ENCODE peak calls at places on chromosomes 12 and 14, in nine cellular contexts. One of them, this sample, is unnamed.
A peak's percentile ranks its signal among the peaks of the same experiment; 100 is the strongest.

GRCh38 chr12:52946797-52947547 is 1.9 kb upstream of the KRT18 start:
- DNase-seq in lower leg skin: no peak
- DNase-seq in IMR-90: no peak
- DNase-seq in HuH-7: no peak
- DNase-seq in stimulated activated CD4-positive, alpha-beta T cell treated with anti-CD3 and anti-CD28 coated beads, TNF-alpha, amount 100 ng/mL, for 1 hour: no peak
- DNase-seq in Peyer's patch: no peak
- DNase-seq in fibroblast of pulmonary artery: no peak
- DNase-seq in fibroblast of the aortic adventitia: peak; percentile 57
- DNase-seq in hippocampal formation: no peak
- DNase-seq in this sample: no peak

GRCh38 chr12:124842800-124843510 is 20.7 kb downstream of the SCARB1 start:
- DNase-seq in lower leg skin: no peak
- DNase-seq in IMR-90: no peak
- DNase-seq in HuH-7: no peak
- DNase-seq in stimulated activated CD4-positive, alpha-beta T cell treated with anti-CD3 and anti-CD28 coated beads, TNF-alpha, amount 100 ng/mL, for 1 hour: no peak
- DNase-seq in Peyer's patch: no peak
- DNase-seq in fibroblast of pulmonary artery: no peak
- DNase-seq in fibroblast of the aortic adventitia: no peak
- DNase-seq in hippocampal formation: no peak
- DNase-seq in this sample: no peak

GRCh38 chr12:52913424-52913821 is 8.5 kb upstream of the KRT8 start:
- DNase-seq in lower leg skin: no peak
- DNase-seq in IMR-90: no peak
- DNase-seq in HuH-7: no peak
- DNase-seq in stimulated activated CD4-positive, alpha-beta T cell treated with anti-CD3 and anti-CD28 coated beads, TNF-alpha, amount 100 ng/mL, for 1 hour: no peak
- DNase-seq in Peyer's patch: peak; percentile 83
- DNase-seq in fibroblast of pulmonary artery: no peak
- DNase-seq in fibroblast of the aortic adventitia: no peak
- DNase-seq in hippocampal formation: no peak
- DNase-seq in this sample: no peak

GRCh38 chr12:8636581-8636980 is 23.9 kb upstream of the AICDA start:
- DNase-seq in lower leg skin: no peak
- DNase-seq in IMR-90: no peak
- DNase-seq in HuH-7: no peak
- DNase-seq in stimulated activated CD4-positive, alpha-beta T cell treated with anti-CD3 and anti-CD28 coated beads, TNF-alpha, amount 100 ng/mL, for 1 hour: no peak
- DNase-seq in Peyer's patch: no peak
- DNase-seq in fibroblast of pulmonary artery: no peak
- DNase-seq in fibroblast of the aortic adventitia: no peak
- DNase-seq in hippocampal formation: no peak
- DNase-seq in this sample: no peak

GRCh38 chr12:13036881-13037280 is 7.3 kb upstream of the FAM234B start:
- DNase-seq in lower leg skin: no peak
- DNase-seq in IMR-90: peak; percentile 51
- DNase-seq in HuH-7: no peak
- DNase-seq in stimulated activated CD4-positive, alpha-beta T cell treated with anti-CD3 and anti-CD28 coated beads, TNF-alpha, amount 100 ng/mL, for 1 hour: no peak
- DNase-seq in Peyer's patch: no peak
- DNase-seq in fibroblast of pulmonary artery: no peak
- DNase-seq in fibroblast of the aortic adventitia: no peak
- DNase-seq in hippocampal formation: no peak
- DNase-seq in this sample: no peak

GRCh38 chr14:65412881-65413738 is 580 bp downstream of the FUT8 start:
- DNase-seq in lower leg skin: peak; percentile 94
- DNase-seq in IMR-90: peak; percentile 73
- DNase-seq in HuH-7: no peak
- DNase-seq in stimulated activated CD4-positive, alpha-beta T cell treated with anti-CD3 and anti-CD28 coated beads, TNF-alpha, amount 100 ng/mL, for 1 hour: peak; percentile 4
- DNase-seq in Peyer's patch: peak; percentile 86
- DNase-seq in fibroblast of pulmonary artery: peak; percentile 74
- DNase-seq in fibroblast of the aortic adventitia: peak; percentile 64
- DNase-seq in hippocampal formation: peak; percentile 18
- DNase-seq in this sample: peak; percentile 61

GRCh38 chr14:88296343-88296742 is 26.7 kb downstream of the KCNK10 start:
- DNase-seq in lower leg skin: no peak
- DNase-seq in IMR-90: no peak
- DNase-seq in HuH-7: no peak
- DNase-seq in stimulated activated CD4-positive, alpha-beta T cell treated with anti-CD3 and anti-CD28 coated beads, TNF-alpha, amount 100 ng/mL, for 1 hour: no peak
- DNase-seq in Peyer's patch: no peak
- DNase-seq in fibroblast of pulmonary artery: no peak
- DNase-seq in fibroblast of the aortic adventitia: no peak
- DNase-seq in hippocampal formation: no peak
- DNase-seq in this sample: no peak

GRCh38 chr14:32933943-32934890 is 4.5 kb upstream of the NPAS3 start:
- DNase-seq in lower leg skin: no peak
- DNase-seq in IMR-90: no peak
- DNase-seq in HuH-7: no peak
- DNase-seq in stimulated activated CD4-positive, alpha-beta T cell treated with anti-CD3 and anti-CD28 coated beads, TNF-alpha, amount 100 ng/mL, for 1 hour: no peak
- DNase-seq in Peyer's patch: no peak
- DNase-seq in fibroblast of pulmonary artery: peak; percentile 23
- DNase-seq in fibroblast of the aortic adventitia: peak; percentile 15
- DNase-seq in hippocampal formation: peak; percentile 83
- DNase-seq in this sample: no peak

GRCh38 chr12:66405395-66405794 is 103.1 kb downstream of the HELB start:
- DNase-seq in lower leg skin: no peak
- DNase-seq in IMR-90: peak; percentile 67
- DNase-seq in HuH-7: no peak
- DNase-seq in stimulated activated CD4-positive, alpha-beta T cell treated with anti-CD3 and anti-CD28 coated beads, TNF-alpha, amount 100 ng/mL, for 1 hour: no peak
- DNase-seq in Peyer's patch: no peak
- DNase-seq in fibroblast of pulmonary artery: peak; percentile 63
- DNase-seq in fibroblast of the aortic adventitia: peak; percentile 65
- DNase-seq in hippocampal formation: no peak
- DNase-seq in this sample: no peak

GRCh38 chr12:115466076-115466475 is 782.1 kb upstream of the TBX3 start:
- DNase-seq in lower leg skin: no peak
- DNase-seq in IMR-90: no peak
- DNase-seq in HuH-7: no peak
- DNase-seq in stimulated activated CD4-positive, alpha-beta T cell treated with anti-CD3 and anti-CD28 coated beads, TNF-alpha, amount 100 ng/mL, for 1 hour: no peak
- DNase-seq in Peyer's patch: no peak
- DNase-seq in fibroblast of pulmonary artery: peak; percentile 6
- DNase-seq in fibroblast of the aortic adventitia: peak; percentile 26
- DNase-seq in hippocampal formation: no peak
- DNase-seq in this sample: no peak

GRCh38 chr12:62931481-62931880 is 3.5 kb downstream of the PPM1H start:
- DNase-seq in lower leg skin: no peak
- DNase-seq in IMR-90: no peak
- DNase-seq in HuH-7: no peak
- DNase-seq in stimulated activated CD4-positive, alpha-beta T cell treated with anti-CD3 and anti-CD28 coated beads, TNF-alpha, amount 100 ng/mL, for 1 hour: no peak
- DNase-seq in Peyer's patch: no peak
- DNase-seq in fibroblast of pulmonary artery: no peak
- DNase-seq in fibroblast of the aortic adventitia: no peak
- DNase-seq in hippocampal formation: no peak
- DNase-seq in this sample: no peak